ENCODE peak calls at places on chromosomes 7 and 10, in nine cellular contexts. H is GM13976, C is HFF-Myc, G is AG10803, E is hepatocyte, W is MM.1S, I is tibial nerve, D is osteocyte, A is H9. Z is an unnamed sample.

GRCh38 chr10:20110435-20111119 is 294.3 kb downstream of the PLXDC2 start:
- DNase-seq in H (no peak), C (no peak), G (no peak), E (no peak), W (no peak), I (no peak), D (no peak), A (no peak), Z (no peak)

GRCh38 chr7:151374139-151374538 is 32.5 kb downstream of the NUB1 start:
- DNase-seq in H (peak), C (no peak), G (no peak), E (no peak), W (no peak), I (no peak), D (no peak), A (peak), Z (no peak)

GRCh38 chr7:30196408-30196807 is 61.6 kb downstream of the MTURN start:
- DNase-seq in H (no peak), C (no peak), G (no peak), E (no peak), W (no peak), I (no peak), D (no peak), A (no peak), Z (no peak)

GRCh38 chr10:21519981-21520436 is 5.5 kb downstream of the SKIDA1 start:
- DNase-seq in H (no peak), C (no peak), G (peak), E (peak), W (peak), I (no peak), D (no peak), A (no peak), Z (no peak)

GRCh38 chr10:11713186-11713743 is 28.9 kb upstream of the ECHDC3 start:
- DNase-seq in H (no peak), C (no peak), G (no peak), E (peak), W (no peak), I (no peak), D (no peak), A (no peak), Z (no peak)

GRCh38 chr7:24024689-24025088 is 259.3 kb upstream of the NPY start:
- DNase-seq in H (no peak), C (no peak), G (no peak), E (no peak), W (no peak), I (no peak), D (no peak), A (no peak), Z (no peak)

GRCh38 chr10:69317175-69318086 is 39.1 kb downstream of the HK1 start:
- DNase-seq in H (peak), C (no peak), G (no peak), E (no peak), W (no peak), I (no peak), D (no peak), A (peak), Z (no peak)

GRCh38 chr10:32253300-32253699 is 93.7 kb downstream of the EPC1 start:
- DNase-seq in H (no peak), C (no peak), G (no peak), E (peak), W (peak), I (no peak), D (no peak), A (no peak), Z (no peak)

GRCh38 chr7:106626376-106627293 is 34.3 kb downstream of the CCDC71L start:
- DNase-seq in H (no peak), C (no peak), G (no peak), E (peak), W (no peak), I (no peak), D (no peak), A (no peak), Z (no peak)

GRCh38 chr7:151630349-151630748 is 110.7 kb upstream of the RHEB start:
- DNase-seq in H (no peak), C (no peak), G (no peak), E (no peak), W (no peak), I (no peak), D (no peak), A (no peak), Z (no peak)

GRCh38 chr7:2411815-2412586 is 8.6 kb downstream of the CHST12 start:
- DNase-seq in H (no peak), C (no peak), G (no peak), E (no peak), W (no peak), I (no peak), D (no peak), A (no peak), Z (no peak)

GRCh38 chr10:48365668-48366067 is 59.2 kb downstream of the MAPK8 start:
- DNase-seq in H (no peak), C (no peak), G (no peak), E (no peak), W (no peak), I (no peak), D (no peak), A (no peak), Z (no peak)

GRCh38 chr7:56175784-56176183 is 59.6 kb upstream of the NUPR2 start:
- DNase-seq in H (no peak), C (no peak), G (no peak), E (no peak), W (no peak), I (no peak), D (no peak), A (no peak), Z (no peak)

GRCh38 chr10:58529077-58529728 is 16.5 kb downstream of the BICC1 start:
- DNase-seq in H (no peak), C (no peak), G (no peak), E (no peak), W (no peak), I (no peak), D (no peak), A (no peak), Z (no peak)

GRCh38 chr10:58535311-58535710 is 22.6 kb downstream of the BICC1 start:
- DNase-seq in H (no peak), C (no peak), G (no peak), E (no peak), W (no peak), I (no peak), D (no peak), A (no peak), Z (no peak)

GRCh38 chr10:58531084-58531695 is 18.5 kb downstream of the BICC1 start:
- DNase-seq in H (no peak), C (peak), G (peak), E (peak), W (peak), I (no peak), D (peak), A (peak), Z (no peak)
- TF ChIP-seq CTCF in H (peak), C (peak), G (peak), E (peak), W (peak), I (peak), D (peak), A (peak), Z (peak)

GRCh38 chr7:37201003-37201875 is 247.4 kb downstream of the ELMO1 start:
- DNase-seq in H (peak), C (peak), G (peak), E (peak), W (peak), I (peak), D (peak), A (peak), Z (peak)
- TF ChIP-seq CTCF in H (peak), C (peak), G (peak), E (peak), W (peak), I (peak), D (peak), A (peak), Z (peak)

GRCh38 chr7:123494193-123494796 is 40.1 kb downstream of the IQUB start:
- DNase-seq in H (peak), C (peak), G (peak), E (peak), W (peak), I (no peak), D (no peak), A (no peak), Z (no peak)

DNA sequence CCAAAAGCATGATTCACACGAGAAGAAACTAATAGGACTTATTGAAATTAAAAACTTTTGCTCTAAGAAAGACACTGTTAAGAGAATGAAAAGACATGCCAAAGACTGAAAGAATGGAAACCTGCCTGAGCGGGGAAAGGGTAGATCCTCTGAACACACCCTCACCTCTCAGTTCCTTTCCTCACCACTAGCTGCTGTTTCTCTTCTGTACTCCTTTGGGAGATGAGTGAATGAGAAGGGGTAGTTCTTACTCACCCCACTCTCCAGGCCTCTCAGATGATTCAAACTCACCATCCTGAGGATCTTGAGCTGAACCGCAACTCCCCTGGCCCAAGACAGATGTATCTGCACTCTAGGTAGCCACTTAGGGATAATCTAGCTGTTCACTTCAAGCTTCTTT is 41.9 kb downstream of the IQUB start:
- DNase-seq in H (no peak), C (no peak), G (no peak), E (no peak), W (no peak), I (no peak), D (no peak), A (no peak), Z (no peak)
- TF ChIP-seq CTCF in H (no peak), C (no peak), G (peak), E (no peak), W (peak), I (no peak), D (no peak), A (peak), Z (no peak)

GRCh38 chr10:81576336-81576735 is 298.7 kb upstream of the NRG3 start:
- DNase-seq in H (no peak), C (no peak), G (no peak), E (no peak), W (no peak), I (no peak), D (no peak), A (no peak), Z (no peak)

GRCh38 chr10:81575007-81575406 is 300.0 kb upstream of the NRG3 start:
- DNase-seq in H (no peak), C (no peak), G (no peak), E (no peak), W (no peak), I (no peak), D (no peak), A (no peak), Z (no peak)

GRCh38 chr10:81570349-81570748 is 304.6 kb upstream of the NRG3 start:
- DNase-seq in H (no peak), C (no peak), G (no peak), E (no peak), W (no peak), I (no peak), D (no peak), A (no peak), Z (no peak)

GRCh38 chr10:81569488-81569887 is 305.5 kb upstream of the NRG3 start:
- DNase-seq in H (no peak), C (no peak), G (no peak), E (no peak), W (no peak), I (no peak), D (no peak), A (no peak), Z (no peak)

DNA sequence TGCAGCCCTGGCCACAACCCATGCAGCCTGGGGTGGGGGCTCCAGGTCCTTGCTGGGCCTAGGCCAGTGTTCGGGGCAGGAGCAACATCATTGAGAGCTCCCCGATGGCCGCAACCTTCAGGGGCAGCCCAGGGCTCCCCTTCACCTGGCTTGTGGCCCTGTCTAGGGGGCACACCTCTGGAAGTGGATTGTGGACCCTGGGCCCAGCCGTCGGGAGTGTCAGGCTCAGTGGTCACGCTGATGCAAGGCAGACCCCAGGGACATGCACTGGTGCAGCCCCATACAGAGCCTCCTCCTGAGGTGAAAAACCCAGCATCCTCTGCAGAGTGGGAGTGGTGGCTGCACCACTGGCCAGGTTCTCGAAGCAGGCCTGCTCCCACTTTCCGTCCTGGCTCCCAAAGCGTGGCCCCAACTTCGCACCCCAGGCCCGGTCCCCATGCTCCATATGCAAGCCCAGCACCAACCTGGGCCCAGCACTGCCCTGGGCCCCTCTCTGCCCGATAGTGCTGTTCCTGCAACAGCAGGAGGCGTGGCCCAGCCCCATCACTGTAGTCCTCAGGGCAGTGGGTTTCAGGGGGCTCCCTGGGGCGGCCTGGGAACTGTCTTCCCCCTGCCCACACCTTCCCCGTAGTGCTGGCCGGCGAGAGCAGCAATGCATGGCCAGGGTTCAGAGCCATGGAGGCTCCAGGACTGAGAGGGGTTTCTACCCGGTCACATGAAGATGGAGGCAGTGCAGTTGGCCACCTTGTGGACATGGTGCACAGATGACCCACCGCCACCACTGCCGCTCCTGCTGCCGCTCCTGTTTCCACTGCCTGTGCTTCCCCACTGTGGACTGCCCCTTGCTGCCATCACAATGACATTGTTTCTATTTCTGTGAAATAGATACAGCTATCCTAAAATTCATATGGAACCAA is 303.9 kb upstream of the NRG3 start:
- DNase-seq in H (no peak), C (no peak), G (no peak), E (peak), W (no peak), I (no peak), D (no peak), A (no peak), Z (no peak)
- TF ChIP-seq CTCF in H (no peak), C (no peak), G (no peak), E (no peak), W (no peak), I (no peak), D (no peak), A (no peak), Z (no peak)

DNA sequence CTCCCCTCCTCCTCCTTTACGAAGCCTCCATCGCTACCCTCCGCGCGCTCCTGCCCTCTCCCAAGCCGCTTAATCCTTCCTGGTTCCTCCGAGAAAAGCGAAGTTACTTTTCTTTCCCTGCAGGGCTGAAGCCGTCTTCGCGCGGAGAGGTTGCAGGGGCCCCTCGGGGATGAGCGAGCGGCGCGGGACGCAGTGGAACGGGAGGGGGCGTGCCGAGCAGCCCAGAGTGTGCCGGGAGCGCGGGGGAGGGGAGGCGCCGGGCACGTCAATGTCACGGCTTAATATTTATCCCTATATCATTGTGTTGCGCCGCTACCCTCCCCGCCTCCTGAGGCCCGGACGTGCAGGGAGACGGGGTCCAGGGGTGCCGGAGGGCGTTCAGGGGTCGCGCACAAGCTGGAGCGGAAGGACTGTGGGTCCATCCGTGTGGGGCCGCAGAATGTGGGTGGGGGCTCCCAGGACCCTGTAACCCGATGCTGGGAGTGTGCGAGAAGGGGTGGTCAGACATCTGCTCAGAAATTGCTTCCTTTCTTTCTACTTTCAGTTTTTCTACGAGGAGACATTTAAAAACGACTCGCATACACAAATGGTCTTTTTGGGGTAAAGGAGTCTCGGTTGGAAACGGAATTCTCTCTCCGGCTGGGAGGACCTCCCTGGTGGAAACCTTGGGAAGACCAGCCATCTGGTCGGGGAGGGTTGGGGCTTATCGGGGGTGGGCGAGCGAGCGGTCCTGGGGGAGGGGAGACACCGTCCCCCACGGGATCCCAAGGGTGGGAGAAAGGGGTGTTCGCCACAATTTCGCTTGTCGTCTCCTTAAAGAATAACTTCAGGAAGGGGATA is 2.4 kb downstream of the CDK6 start:
- DNase-seq in H (peak), C (peak), G (peak), E (peak), W (peak), I (peak), D (peak), A (peak), Z (peak)
- TF ChIP-seq CTCF in H (peak), C (peak), G (peak), E (peak), W (peak), I (peak), D (no peak), A (no peak), Z (no peak)

DNA sequence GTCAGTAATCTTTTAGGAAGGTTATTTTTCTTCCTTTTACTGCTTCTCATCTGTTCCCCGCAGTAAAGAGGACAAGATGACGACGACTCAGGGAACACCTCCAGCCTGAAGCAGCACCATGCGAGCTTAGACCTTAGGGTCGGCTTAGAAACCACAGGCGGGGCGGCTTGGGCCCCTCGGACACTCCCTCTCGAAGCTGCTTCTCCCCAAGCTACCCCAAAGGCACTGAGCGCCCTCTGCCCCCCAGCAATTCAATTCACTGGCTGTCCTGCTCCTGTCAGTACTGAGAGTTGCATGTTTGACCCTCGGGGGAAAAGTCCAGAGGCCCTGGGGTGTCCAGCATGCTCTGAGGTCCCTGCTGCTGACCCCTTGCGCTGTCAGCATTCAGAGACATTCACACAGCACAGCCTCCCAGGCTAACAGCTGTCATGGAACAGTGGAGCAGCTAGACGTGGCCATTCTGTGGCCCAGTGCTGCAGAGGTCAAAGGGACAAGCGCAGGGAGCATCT is 112.7 kb downstream of the EGFR start:
- DNase-seq in H (no peak), C (no peak), G (no peak), E (no peak), W (no peak), I (no peak), D (peak), A (no peak), Z (no peak)
- TF ChIP-seq CTCF in H (no peak), C (no peak), G (no peak), E (no peak), W (no peak), I (no peak), D (no peak), A (no peak), Z (no peak)

GRCh38 chr7:149209518-149210269 is 14.3 kb downstream of the ZNF282 start:
- DNase-seq in H (peak), C (peak), G (peak), E (peak), W (peak), I (no peak), D (no peak), A (peak), Z (no peak)
- TF ChIP-seq CTCF in H (peak), C (peak), G (peak), E (peak), W (peak), I (no peak), D (peak), A (peak), Z (peak)

DNA sequence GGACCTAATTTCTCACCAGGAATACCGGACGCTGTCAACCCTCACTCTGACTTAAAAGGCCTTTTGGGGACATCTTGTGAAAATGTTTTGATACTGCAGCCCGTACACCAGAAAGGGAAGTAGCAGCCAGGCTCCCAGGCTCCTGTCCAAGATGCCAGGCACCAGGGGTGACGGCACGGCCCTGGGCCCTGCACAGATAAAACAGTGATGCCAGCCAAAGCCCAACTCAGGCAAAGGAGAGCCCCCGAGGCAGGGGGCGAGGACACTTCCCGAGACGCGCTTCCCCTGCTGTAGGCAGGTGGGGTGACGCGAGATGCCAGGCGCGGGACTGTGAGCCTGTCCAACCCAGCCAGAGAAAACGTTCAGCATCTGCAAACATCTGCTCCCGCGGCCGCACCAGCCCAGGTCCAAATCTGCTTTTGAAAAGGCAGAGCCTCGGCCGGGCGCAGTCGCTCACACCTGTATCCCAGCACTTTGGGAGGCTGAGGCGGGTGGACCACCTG is 15.7 kb downstream of the ZFAND2A start:
- DNase-seq in H (peak), C (no peak), G (peak), E (no peak), W (no peak), I (no peak), D (no peak), A (no peak), Z (no peak)
- TF ChIP-seq CTCF in H (peak), C (peak), G (peak), E (no peak), W (no peak), I (no peak), D (peak), A (peak), Z (no peak)

GRCh38 chr10:14687340-14687739 is 87.4 kb downstream of the FAM107B start:
- DNase-seq in H (no peak), C (no peak), G (no peak), E (no peak), W (no peak), I (no peak), D (no peak), A (no peak), Z (no peak)

GRCh38 chr10:14688606-14689005 is 86.1 kb downstream of the FAM107B start:
- DNase-seq in H (no peak), C (peak), G (peak), E (no peak), W (no peak), I (no peak), D (no peak), A (no peak), Z (no peak)

GRCh38 chr10:14692344-14693199 is 82.1 kb downstream of the FAM107B start:
- DNase-seq in H (peak), C (no peak), G (no peak), E (no peak), W (no peak), I (no peak), D (no peak), A (no peak), Z (no peak)

GRCh38 chr10:14693891-14694290 is 80.8 kb downstream of the FAM107B start:
- DNase-seq in H (no peak), C (no peak), G (no peak), E (no peak), W (no peak), I (no peak), D (no peak), A (no peak), Z (no peak)

GRCh38 chr10:14691359-14691758 is 83.3 kb downstream of the FAM107B start:
- DNase-seq in H (no peak), C (no peak), G (no peak), E (no peak), W (no peak), I (no peak), D (no peak), A (no peak), Z (no peak)
- TF ChIP-seq CTCF in H (no peak), C (no peak), G (no peak), E (no peak), W (no peak), I (no peak), D (no peak), A (no peak), Z (no peak)

Z was measured in mesothelial cell of epicardium.